ENCODE peak calls at places on chromosomes 3 and 15, in six cellular contexts. J is cardiac fibroblast, M is heart left ventricle, O is neural progenitor cell, Y is ascending aorta, P is HL-60. L is an unnamed sample.

GRCh38 chr3:179565496-179565895 is 2.8 kb downstream of the ACTL6A start:
- DNase-seq in J (no peak), M (no peak), O (no peak), Y (no peak), P (no peak), L (no peak)

GRCh38 chr15:57003418-57003817 is 85.0 kb downstream of the TCF12 start:
- DNase-seq in J (peak), M (no peak), O (no peak), Y (no peak), P (no peak), L (peak)

GRCh38 chr15:77599899-77600298 is 32.8 kb downstream of the LINGO1 start:
- DNase-seq in J (peak), M (peak), O (peak), Y (no peak), P (peak), L (peak)

GRCh38 chr3:169400874-169401273 is 262.6 kb downstream of the MECOM start:
- DNase-seq in J (no peak), M (no peak), O (no peak), Y (no peak), P (no peak), L (no peak)

GRCh38 chr3:159127021-159127392 is 325.2 kb downstream of the MFSD1 start:
- DNase-seq in J (no peak), M (no peak), O (no peak), Y (no peak), P (no peak), L (no peak)

GRCh38 chr3:142888484-142889262 is at the start of gene PCOLCE2:
- DNase-seq in J (no peak), M (peak), O (peak), Y (no peak), P (peak), L (peak)

GRCh38 chr3:119219069-119219468 is 21.6 kb downstream of the B4GALT4 start:
- DNase-seq in J (no peak), M (no peak), O (no peak), Y (no peak), P (no peak), L (no peak)

GRCh38 chr15:39172380-39173281 is 408.2 kb upstream of the THBS1 start:
- DNase-seq in J (peak), M (peak), O (peak), Y (no peak), P (no peak), L (peak)

GRCh38 chr15:80523746-80524145 is 119.6 kb downstream of the ARNT2 start:
- DNase-seq in J (no peak), M (no peak), O (no peak), Y (no peak), P (no peak), L (no peak)

GRCh38 chr15:27894645-27895044 is 204.5 kb downstream of the OCA2 start:
- DNase-seq in J (no peak), M (no peak), O (no peak), Y (no peak), P (no peak), L (no peak)

GRCh38 chr15:97978408-97979130 is 18.1 kb downstream of the ARRDC4 start:
- DNase-seq in J (peak), M (no peak), O (no peak), Y (no peak), P (no peak), L (peak)

GRCh38 chr3:75332784-75333183 is 331.3 kb upstream of the FRG2C start:
- DNase-seq in J (no peak), M (no peak), O (no peak), Y (no peak), P (no peak), L (peak)

GRCh38 chr3:187741403-187742350 is 3.6 kb downstream of the BCL6 start:
- DNase-seq in J (peak), M (peak), O (peak), Y (peak), P (peak), L (peak)

GRCh38 chr15:42353061-42353460 is 6.2 kb upstream of the CAPN3 start:
- DNase-seq in J (no peak), M (no peak), O (no peak), Y (no peak), P (no peak), L (no peak)

GRCh38 chr3:144737281-144737680 is 765.7 kb downstream of the DIPK2A start:
- DNase-seq in J (no peak), M (no peak), O (no peak), Y (no peak), P (no peak), L (no peak)

GRCh38 chr3:142987080-142987700 is 14.2 kb upstream of the U2SURP start:
- DNase-seq in J (peak), M (no peak), O (peak), Y (no peak), P (no peak), L (peak)

GRCh38 chr15:62769604-62770003 is 272.9 kb upstream of the TPM1 start:
- DNase-seq in J (peak), M (no peak), O (no peak), Y (no peak), P (no peak), L (peak)

GRCh38 chr3:52084216-52084945 is 28.0 kb upstream of the DUSP7 start:
- DNase-seq in J (no peak), M (no peak), O (no peak), Y (no peak), P (no peak), L (no peak)

GRCh38 chr3:155853214-155854146 is 747 bp downstream of the SLC33A1 start:
- DNase-seq in J (peak), M (peak), O (peak), Y (no peak), P (peak), L (peak)

GRCh38 chr15:38503497-38503896 is 49.6 kb downstream of the FAM98B start:
- DNase-seq in J (no peak), M (no peak), O (no peak), Y (no peak), P (no peak), L (no peak)

GRCh38 chr15:34206016-34206415 is 3.9 kb downstream of the KATNBL1 start:
- DNase-seq in J (peak), M (no peak), O (no peak), Y (no peak), P (no peak), L (peak)

GRCh38 chr3:25664810-25665645 is at the start of gene TOP2B:
- DNase-seq in J (peak), M (peak), O (peak), Y (peak), P (peak), L (peak)

GRCh38 chr15:56245871-56246814 is 2.5 kb upstream of the RFX7 start:
- DNase-seq in J (peak), M (peak), O (peak), Y (peak), P (peak), L (peak)

GRCh38 chr3:8884630-8885290 is 78.5 kb downstream of the RAD18 start:
- DNase-seq in J (peak), M (no peak), O (no peak), Y (no peak), P (no peak), L (no peak)

GRCh38 chr3:142705256-142705655 is 18.6 kb upstream of the TRPC1 start:
- DNase-seq in J (no peak), M (no peak), O (no peak), Y (no peak), P (no peak), L (peak)

GRCh38 chr15:28989239-28989830 is 103.6 kb downstream of the APBA2 start:
- DNase-seq in J (no peak), M (no peak), O (peak), Y (no peak), P (no peak), L (no peak)
- TF ChIP-seq CTCF in J (no peak), M (no peak), O (peak), Y (no peak), P (no peak), L (no peak)

DNA sequence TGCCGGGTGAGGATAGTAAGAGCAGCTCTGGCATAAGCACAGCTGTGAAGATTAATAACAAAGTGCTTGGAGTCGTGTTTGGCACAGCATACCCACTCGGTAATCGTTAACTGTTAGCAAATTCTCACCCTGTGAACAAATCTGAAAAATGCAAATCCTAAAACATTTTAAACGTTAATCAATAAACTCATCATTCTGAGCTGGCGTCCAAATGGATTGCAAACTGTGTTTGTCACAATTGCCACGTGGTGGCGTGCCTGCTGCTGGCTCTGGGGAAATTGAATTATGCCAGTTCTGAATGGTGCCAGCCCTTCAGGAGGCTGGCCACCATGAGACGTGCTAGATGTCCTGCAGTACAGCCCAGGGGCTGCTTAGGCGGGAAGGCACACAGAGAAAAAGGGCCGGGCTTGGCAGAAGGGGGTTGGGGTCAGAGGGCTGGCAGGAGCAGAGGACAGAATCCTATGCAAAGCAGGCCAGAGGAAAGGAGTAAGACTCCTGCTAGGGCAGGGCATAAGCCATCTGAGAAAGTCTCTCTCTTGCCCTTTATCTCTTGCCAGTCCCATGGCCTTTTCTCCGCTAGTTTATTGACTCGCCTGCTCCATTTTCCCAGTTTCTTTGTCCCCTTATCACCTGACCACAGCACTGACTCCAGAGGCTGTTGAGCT is 22.1 kb upstream of the POLG start:
- DNase-seq in J (peak), M (no peak), O (peak), Y (no peak), P (peak), L (no peak)
- TF ChIP-seq CTCF in J (no peak), M (no peak), O (peak), Y (no peak), P (peak), L (peak)

GRCh38 chr3:50336452-50337174 is 4.0 kb downstream of the RASSF1 start:
- DNase-seq in J (peak), M (no peak), O (peak), Y (no peak), P (no peak), L (peak)
- TF ChIP-seq CTCF in J (no peak), M (no peak), O (peak), Y (no peak), P (no peak), L (no peak)

GRCh38 chr15:84859651-84860050 is 24.8 kb upstream of the SLC28A1 start:
- DNase-seq in J (no peak), M (no peak), O (no peak), Y (no peak), P (no peak), L (no peak)

GRCh38 chr15:84864429-84864795 is 20.1 kb upstream of the SLC28A1 start:
- DNase-seq in J (no peak), M (peak), O (no peak), Y (no peak), P (no peak), L (no peak)

GRCh38 chr15:84862214-84862975 is 22.1 kb upstream of the SLC28A1 start:
- DNase-seq in J (no peak), M (no peak), O (no peak), Y (no peak), P (no peak), L (no peak)

GRCh38 chr15:84865074-84865569 is 19.3 kb upstream of the SLC28A1 start:
- DNase-seq in J (no peak), M (no peak), O (no peak), Y (no peak), P (no peak), L (no peak)

DNA sequence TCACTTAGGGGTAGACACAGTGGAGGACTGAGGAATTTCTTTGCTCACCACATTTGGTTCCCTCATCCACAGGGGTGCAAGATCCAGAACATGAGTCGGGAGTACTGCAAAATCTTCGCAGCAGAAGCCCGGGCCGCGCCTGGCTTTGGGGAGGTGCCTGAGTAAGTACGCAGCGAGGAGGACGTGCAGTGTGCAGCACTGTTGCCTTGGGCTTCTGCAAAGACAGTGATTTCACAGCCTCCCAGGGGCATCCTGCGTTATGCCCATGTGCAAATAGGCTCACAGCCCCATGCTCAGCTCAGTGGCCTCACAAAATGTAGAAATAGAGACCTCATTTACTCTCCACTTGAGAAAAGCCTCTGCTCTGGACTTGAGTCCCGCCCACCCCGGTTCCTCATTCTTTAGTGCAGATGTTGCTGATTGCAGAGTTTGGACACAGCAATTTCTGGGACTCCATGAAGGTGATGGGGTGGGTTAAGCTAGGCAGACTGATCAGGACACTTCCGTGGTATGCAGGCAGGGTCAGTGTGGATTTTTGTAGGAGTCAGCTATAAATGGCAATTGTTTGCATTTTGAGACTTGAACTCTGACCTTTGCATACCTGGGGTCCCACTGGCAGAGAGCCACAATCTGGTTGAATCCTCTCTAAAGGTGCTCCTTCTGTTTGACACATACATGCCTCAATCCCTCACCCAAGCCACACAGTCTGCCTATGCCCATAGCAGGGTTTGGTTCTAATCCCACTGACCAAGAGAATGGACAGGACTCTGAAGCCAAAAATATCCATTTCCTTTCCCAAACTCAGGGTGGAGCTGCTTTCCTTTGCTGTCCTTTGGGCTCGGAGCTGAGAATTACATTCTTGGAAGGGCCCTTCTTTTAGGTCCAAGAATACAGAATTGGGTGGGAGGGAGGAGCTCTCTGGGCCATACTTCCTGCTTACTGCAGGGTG is 20.7 kb upstream of the SLC28A1 start:
- DNase-seq in J (peak), M (no peak), O (no peak), Y (no peak), P (peak), L (peak)
- TF ChIP-seq CTCF in J (peak), M (peak), O (peak), Y (peak), P (no peak), L (peak)

GRCh38 chr3:46276497-46277099 is 34.3 kb downstream of the CCR3 start:
- DNase-seq in J (peak), M (peak), O (peak), Y (no peak), P (peak), L (no peak)
- TF ChIP-seq CTCF in J (peak), M (peak), O (peak), Y (no peak), P (peak), L (peak)

GRCh38 chr3:4674216-4674615 is 181.1 kb downstream of the ITPR1 start:
- DNase-seq in J (peak), M (no peak), O (no peak), Y (no peak), P (no peak), L (peak)
- TF ChIP-seq CTCF in J (no peak), M (no peak), O (no peak), Y (no peak), P (no peak), L (no peak)

L was measured in fibroblast of mammary gland.